ENCODE peak calls at places on chromosomes 4 and X, in nine cellular contexts. One of them, this sample, is unnamed.

GRCh38 chr4:183989471-183989870 is 84.4 kb downstream of the STOX2 start:
- DNase-seq in transverse colon: no peak
- DNase-seq in spleen: no peak
- DNase-seq in esophagus muscularis mucosa: no peak
- DNase-seq in suprapubic skin: no peak
- DNase-seq in endothelial cell of umbilical vein: no peak
- DNase-seq in prostate gland: no peak
- DNase-seq in H1: no peak
- DNase-seq in GM23338: no peak
- DNase-seq in this sample: no peak

GRCh38 chr4:31193516-31193915 is 473.3 kb downstream of the PCDH7 start:
- DNase-seq in transverse colon: no peak
- DNase-seq in spleen: no peak
- DNase-seq in esophagus muscularis mucosa: no peak
- DNase-seq in suprapubic skin: no peak
- DNase-seq in endothelial cell of umbilical vein: peak
- DNase-seq in prostate gland: no peak
- DNase-seq in H1: no peak
- DNase-seq in GM23338: no peak
- DNase-seq in this sample: no peak

GRCh38 chrX:75156537-75156945 is 458 bp upstream of the ABCB7 start:
- DNase-seq in transverse colon: no peak
- DNase-seq in spleen: no peak
- DNase-seq in esophagus muscularis mucosa: no peak
- DNase-seq in suprapubic skin: no peak
- DNase-seq in endothelial cell of umbilical vein: peak
- DNase-seq in prostate gland: peak
- DNase-seq in H1: no peak
- DNase-seq in GM23338: peak
- DNase-seq in this sample: no peak

GRCh38 chrX:25009407-25009806 is 6.4 kb downstream of the ARX start:
- DNase-seq in transverse colon: no peak
- DNase-seq in spleen: no peak
- DNase-seq in esophagus muscularis mucosa: no peak
- DNase-seq in suprapubic skin: no peak
- DNase-seq in endothelial cell of umbilical vein: no peak
- DNase-seq in prostate gland: no peak
- DNase-seq in H1: no peak
- DNase-seq in GM23338: no peak
- DNase-seq in this sample: no peak

GRCh38 chr4:5365071-5366008 is 314.1 kb downstream of the STK32B start:
- DNase-seq in transverse colon: peak
- DNase-seq in spleen: no peak
- DNase-seq in esophagus muscularis mucosa: no peak
- DNase-seq in suprapubic skin: no peak
- DNase-seq in endothelial cell of umbilical vein: peak
- DNase-seq in prostate gland: peak
- DNase-seq in H1: peak
- DNase-seq in GM23338: peak
- DNase-seq in this sample: no peak

GRCh38 chr4:60737858-60738257 is 462.3 kb upstream of the ADGRL3 start:
- DNase-seq in transverse colon: no peak
- DNase-seq in spleen: no peak
- DNase-seq in esophagus muscularis mucosa: no peak
- DNase-seq in suprapubic skin: no peak
- DNase-seq in endothelial cell of umbilical vein: no peak
- DNase-seq in prostate gland: no peak
- DNase-seq in H1: no peak
- DNase-seq in GM23338: no peak
- DNase-seq in this sample: no peak

GRCh38 chr4:31692407-31692940 is 972.3 kb downstream of the PCDH7 start:
- DNase-seq in transverse colon: no peak
- DNase-seq in spleen: no peak
- DNase-seq in esophagus muscularis mucosa: no peak
- DNase-seq in suprapubic skin: no peak
- DNase-seq in endothelial cell of umbilical vein: peak
- DNase-seq in prostate gland: no peak
- DNase-seq in H1: no peak
- DNase-seq in GM23338: no peak
- DNase-seq in this sample: no peak

GRCh38 chrX:42825201-42825600 is 47.2 kb upstream of the PPP1R2C start:
- DNase-seq in transverse colon: no peak
- DNase-seq in spleen: no peak
- DNase-seq in esophagus muscularis mucosa: no peak
- DNase-seq in suprapubic skin: no peak
- DNase-seq in endothelial cell of umbilical vein: no peak
- DNase-seq in prostate gland: no peak
- DNase-seq in H1: no peak
- DNase-seq in GM23338: no peak
- DNase-seq in this sample: no peak

GRCh38 chr4:188423039-188423438 is 283.8 kb downstream of the TRIML1 start:
- DNase-seq in transverse colon: no peak
- DNase-seq in spleen: no peak
- DNase-seq in esophagus muscularis mucosa: peak
- DNase-seq in suprapubic skin: no peak
- DNase-seq in endothelial cell of umbilical vein: no peak
- DNase-seq in prostate gland: no peak
- DNase-seq in H1: no peak
- DNase-seq in GM23338: no peak
- DNase-seq in this sample: no peak

GRCh38 chr4:38129452-38129830 is 169.2 kb downstream of the PTTG2 start:
- DNase-seq in transverse colon: no peak
- DNase-seq in spleen: no peak
- DNase-seq in esophagus muscularis mucosa: no peak
- DNase-seq in suprapubic skin: no peak
- DNase-seq in endothelial cell of umbilical vein: no peak
- DNase-seq in prostate gland: no peak
- DNase-seq in H1: no peak
- DNase-seq in GM23338: no peak
- DNase-seq in this sample: no peak

GRCh38 chrX:12972867-12973560 is 1.9 kb upstream of the TMSB4X start:
- DNase-seq in transverse colon: no peak
- DNase-seq in spleen: no peak
- DNase-seq in esophagus muscularis mucosa: no peak
- DNase-seq in suprapubic skin: no peak
- DNase-seq in endothelial cell of umbilical vein: no peak
- DNase-seq in prostate gland: no peak
- DNase-seq in H1: no peak
- DNase-seq in GM23338: no peak
- DNase-seq in this sample: no peak
- TF ChIP-seq POLR2AphosphoS5 in transverse colon: no peak
- TF ChIP-seq POLR2AphosphoS5 in spleen: no peak
- TF ChIP-seq POLR2AphosphoS5 in esophagus muscularis mucosa: no peak
- TF ChIP-seq POLR2AphosphoS5 in suprapubic skin: no peak
- TF ChIP-seq POLR2AphosphoS5 in endothelial cell of umbilical vein: no peak
- TF ChIP-seq POLR2AphosphoS5 in prostate gland: no peak
- TF ChIP-seq POLR2AphosphoS5 in H1: no peak
- TF ChIP-seq POLR2AphosphoS5 in GM23338: no peak
- TF ChIP-seq POLR2AphosphoS5 in this sample: no peak

GRCh38 chrX:258291-259040 is 22.7 kb upstream of the PLCXD1 start:
- DNase-seq in transverse colon: no peak
- DNase-seq in spleen: peak
- DNase-seq in esophagus muscularis mucosa: no peak
- DNase-seq in suprapubic skin: no peak
- DNase-seq in endothelial cell of umbilical vein: no peak
- DNase-seq in prostate gland: no peak
- DNase-seq in H1: no peak
- DNase-seq in GM23338: no peak
- DNase-seq in this sample: no peak

GRCh38 chrX:259692-260355 is 21.4 kb upstream of the PLCXD1 start:
- DNase-seq in transverse colon: no peak
- DNase-seq in spleen: peak
- DNase-seq in esophagus muscularis mucosa: no peak
- DNase-seq in suprapubic skin: peak
- DNase-seq in endothelial cell of umbilical vein: no peak
- DNase-seq in prostate gland: no peak
- DNase-seq in H1: no peak
- DNase-seq in GM23338: peak
- DNase-seq in this sample: no peak

GRCh38 chrX:261858-262390 is 19.3 kb upstream of the PLCXD1 start:
- DNase-seq in transverse colon: no peak
- DNase-seq in spleen: no peak
- DNase-seq in esophagus muscularis mucosa: no peak
- DNase-seq in suprapubic skin: no peak
- DNase-seq in endothelial cell of umbilical vein: no peak
- DNase-seq in prostate gland: no peak
- DNase-seq in H1: no peak
- DNase-seq in GM23338: no peak
- DNase-seq in this sample: no peak

GRCh38 chrX:262391-262909 is 18.7 kb upstream of the PLCXD1 start:
- DNase-seq in transverse colon: no peak
- DNase-seq in spleen: peak
- DNase-seq in esophagus muscularis mucosa: no peak
- DNase-seq in suprapubic skin: no peak
- DNase-seq in endothelial cell of umbilical vein: no peak
- DNase-seq in prostate gland: no peak
- DNase-seq in H1: no peak
- DNase-seq in GM23338: no peak
- DNase-seq in this sample: no peak

DNA sequence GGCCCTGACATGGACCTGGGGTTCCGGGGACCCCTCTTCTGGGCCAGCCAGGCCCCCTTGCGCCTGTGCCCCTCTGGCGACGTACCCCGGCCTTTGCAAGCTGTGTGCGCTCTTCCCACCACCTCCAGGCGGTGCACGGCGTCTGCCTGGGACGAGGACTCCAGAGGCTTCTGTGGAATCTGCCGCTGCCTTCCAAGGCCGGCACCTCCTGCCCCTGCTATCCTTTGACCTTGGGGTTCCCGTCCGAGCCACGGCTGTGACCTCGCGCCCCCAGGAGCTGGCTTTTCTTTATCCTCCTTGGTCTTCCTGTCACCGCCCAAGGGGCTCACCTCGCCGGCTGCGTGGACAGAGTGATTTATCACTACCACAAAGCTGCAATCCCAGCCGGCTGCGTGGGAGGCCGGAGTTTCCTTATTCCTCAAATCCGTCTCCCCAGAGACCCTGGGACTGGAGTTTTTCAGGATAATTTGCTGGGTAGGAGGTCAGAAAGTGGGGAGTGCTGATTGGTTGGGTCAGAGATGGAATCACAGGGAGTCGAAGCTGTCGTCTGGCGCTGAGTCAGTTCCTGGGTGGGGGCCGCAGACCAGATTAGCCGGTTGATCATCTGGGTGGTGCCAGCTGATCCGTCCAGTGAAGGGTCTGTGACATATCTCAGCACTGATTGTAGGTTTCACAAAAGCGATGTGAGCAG is 19.9 kb upstream of the PLCXD1 start:
- DNase-seq in transverse colon: no peak
- DNase-seq in spleen: peak
- DNase-seq in esophagus muscularis mucosa: no peak
- DNase-seq in suprapubic skin: peak
- DNase-seq in endothelial cell of umbilical vein: no peak
- DNase-seq in prostate gland: peak
- DNase-seq in H1: no peak
- DNase-seq in GM23338: peak
- DNase-seq in this sample: no peak
- H3K4me3 ChIP-seq in transverse colon: no peak
- H3K4me3 ChIP-seq in spleen: no peak
- H3K4me3 ChIP-seq in esophagus muscularis mucosa: no peak
- H3K4me3 ChIP-seq in suprapubic skin: peak
- H3K4me3 ChIP-seq in endothelial cell of umbilical vein: no peak
- H3K4me3 ChIP-seq in prostate gland: no peak
- H3K4me3 ChIP-seq in H1: no peak
- H3K4me3 ChIP-seq in GM23338: no peak
- H3K4me3 ChIP-seq in this sample: no peak

GRCh38 chrX:47840106-47840505 is 3.4 kb downstream of the ZNF81 start:
- DNase-seq in transverse colon: no peak
- DNase-seq in spleen: no peak
- DNase-seq in esophagus muscularis mucosa: no peak
- DNase-seq in suprapubic skin: no peak
- DNase-seq in endothelial cell of umbilical vein: no peak
- DNase-seq in prostate gland: no peak
- DNase-seq in H1: no peak
- DNase-seq in GM23338: no peak
- DNase-seq in this sample: no peak

GRCh38 chrX:47838361-47838760 is 1.7 kb downstream of the ZNF81 start:
- DNase-seq in transverse colon: no peak
- DNase-seq in spleen: no peak
- DNase-seq in esophagus muscularis mucosa: no peak
- DNase-seq in suprapubic skin: no peak
- DNase-seq in endothelial cell of umbilical vein: no peak
- DNase-seq in prostate gland: no peak
- DNase-seq in H1: no peak
- DNase-seq in GM23338: no peak
- DNase-seq in this sample: no peak

GRCh38 chrX:47831788-47832187 is 4.9 kb upstream of the ZNF81 start:
- DNase-seq in transverse colon: peak
- DNase-seq in spleen: peak
- DNase-seq in esophagus muscularis mucosa: no peak
- DNase-seq in suprapubic skin: no peak
- DNase-seq in endothelial cell of umbilical vein: peak
- DNase-seq in prostate gland: no peak
- DNase-seq in H1: no peak
- DNase-seq in GM23338: peak
- DNase-seq in this sample: no peak

GRCh38 chrX:47836164-47837072 is at the start of gene ZNF81:
- DNase-seq in transverse colon: peak
- DNase-seq in spleen: peak
- DNase-seq in esophagus muscularis mucosa: peak
- DNase-seq in suprapubic skin: peak
- DNase-seq in endothelial cell of umbilical vein: peak
- DNase-seq in prostate gland: peak
- DNase-seq in H1: peak
- DNase-seq in GM23338: peak
- DNase-seq in this sample: peak
- H3K27ac ChIP-seq in transverse colon: peak
- H3K27ac ChIP-seq in spleen: peak
- H3K27ac ChIP-seq in esophagus muscularis mucosa: peak
- H3K27ac ChIP-seq in suprapubic skin: peak
- H3K27ac ChIP-seq in endothelial cell of umbilical vein: peak
- H3K27ac ChIP-seq in prostate gland: peak
- H3K27ac ChIP-seq in H1: peak
- H3K27ac ChIP-seq in GM23338: peak
- H3K27ac ChIP-seq in this sample: peak

GRCh38 chr4:128810871-128811570 is 1.5 kb downstream of the JADE1 start:
- DNase-seq in transverse colon: peak
- DNase-seq in spleen: peak
- DNase-seq in esophagus muscularis mucosa: peak
- DNase-seq in suprapubic skin: peak
- DNase-seq in endothelial cell of umbilical vein: peak
- DNase-seq in prostate gland: peak
- DNase-seq in H1: peak
- DNase-seq in GM23338: peak
- DNase-seq in this sample: peak

GRCh38 chr4:128809477-128810330 is at the start of gene JADE1:
- DNase-seq in transverse colon: peak
- DNase-seq in spleen: peak
- DNase-seq in esophagus muscularis mucosa: peak
- DNase-seq in suprapubic skin: peak
- DNase-seq in endothelial cell of umbilical vein: peak
- DNase-seq in prostate gland: peak
- DNase-seq in H1: peak
- DNase-seq in GM23338: peak
- DNase-seq in this sample: peak

GRCh38 chr4:128811571-128812359 is 2.3 kb downstream of the JADE1 start:
- DNase-seq in transverse colon: peak
- DNase-seq in spleen: peak
- DNase-seq in esophagus muscularis mucosa: peak
- DNase-seq in suprapubic skin: peak
- DNase-seq in endothelial cell of umbilical vein: peak
- DNase-seq in prostate gland: peak
- DNase-seq in H1: no peak
- DNase-seq in GM23338: peak
- DNase-seq in this sample: peak

GRCh38 chr4:128810331-128810870 is 901 bp downstream of the JADE1 start:
- DNase-seq in transverse colon: peak
- DNase-seq in spleen: peak
- DNase-seq in esophagus muscularis mucosa: no peak
- DNase-seq in suprapubic skin: peak
- DNase-seq in endothelial cell of umbilical vein: no peak
- DNase-seq in prostate gland: peak
- DNase-seq in H1: no peak
- DNase-seq in GM23338: no peak
- DNase-seq in this sample: no peak

GRCh38 chr4:128812360-128812958 is 3.0 kb downstream of the JADE1 start:
- DNase-seq in transverse colon: no peak
- DNase-seq in spleen: no peak
- DNase-seq in esophagus muscularis mucosa: no peak
- DNase-seq in suprapubic skin: peak
- DNase-seq in endothelial cell of umbilical vein: peak
- DNase-seq in prostate gland: peak
- DNase-seq in H1: no peak
- DNase-seq in GM23338: peak
- DNase-seq in this sample: no peak
- TF ChIP-seq POLR2AphosphoS5 in transverse colon: no peak
- TF ChIP-seq POLR2AphosphoS5 in spleen: no peak
- TF ChIP-seq POLR2AphosphoS5 in esophagus muscularis mucosa: peak
- TF ChIP-seq POLR2AphosphoS5 in suprapubic skin: no peak
- TF ChIP-seq POLR2AphosphoS5 in endothelial cell of umbilical vein: peak
- TF ChIP-seq POLR2AphosphoS5 in prostate gland: no peak
- TF ChIP-seq POLR2AphosphoS5 in H1: no peak
- TF ChIP-seq POLR2AphosphoS5 in GM23338: no peak
- TF ChIP-seq POLR2AphosphoS5 in this sample: no peak